ENCODE peak calls at places on chromosomes 7 and 10, in five cellular contexts. W is IMR-90, F is AG04450, Z is RWPE1, I is GM13977. K is an unnamed sample.
A peak's percentile ranks its signal among the peaks of the same experiment; 100 is the strongest.

GRCh38 chr10:34584164-34584563 is 230.9 kb downstream of the PARD3 start:
- DNase-seq in W (peak; percentile 95), F (peak; percentile 74), Z (peak; percentile 16), I (no peak), K (no peak)

GRCh38 chr7:118259115-118259514 is 34.6 kb downstream of the ANKRD7 start:
- DNase-seq in W (no peak), F (no peak), Z (no peak), I (no peak), K (no peak)

GRCh38 chr7:120864146-120864920 is 6.4 kb upstream of the TSPAN12 start:
- DNase-seq in W (no peak), F (no peak), Z (no peak), I (no peak), K (no peak)

GRCh38 chr7:157593541-157593940 is 256.7 kb downstream of the DNAJB6 start:
- DNase-seq in W (no peak), F (no peak), Z (no peak), I (no peak), K (no peak)

GRCh38 chr10:2953495-2953894 is 113.9 kb upstream of the PFKP start:
- DNase-seq in W (no peak), F (no peak), Z (no peak), I (no peak), K (no peak)

GRCh38 chr10:52106895-52107294 is 207.2 kb upstream of the DKK1 start:
- DNase-seq in W (peak; percentile 39), F (no peak), Z (no peak), I (no peak), K (no peak)

GRCh38 chr7:33243319-33243881 is 114.0 kb downstream of the BBS9 start:
- DNase-seq in W (peak; percentile 70), F (peak; percentile 27), Z (peak; percentile 55), I (peak; percentile 13), K (no peak)

GRCh38 chr10:24947304-24948097 is 4.9 kb downstream of the PRTFDC1 start:
- DNase-seq in W (peak; percentile 73), F (no peak), Z (peak; percentile 13), I (peak; percentile 31), K (no peak)

GRCh38 chr7:151460474-151460855 is 20.5 kb upstream of the CRYGN start:
- DNase-seq in W (no peak), F (no peak), Z (no peak), I (no peak), K (no peak)

GRCh38 chr7:67716729-67717128 is 720.1 kb downstream of the TYW1 start:
- DNase-seq in W (no peak), F (no peak), Z (no peak), I (no peak), K (no peak)
- TF ChIP-seq CTCF in W (no peak), F (no peak), Z (no peak), I (no peak), K (no peak)

GRCh38 chr7:96986901-96987300 is 18.5 kb upstream of the DLX6 start:
- DNase-seq in W (no peak), F (no peak), Z (no peak), I (no peak), K (no peak)

GRCh38 chr7:96991850-96992623 is 13.3 kb upstream of the DLX6 start:
- DNase-seq in W (no peak), F (no peak), Z (no peak), I (peak; percentile 5), K (no peak)

GRCh38 chr7:96987719-96988118 is 17.6 kb upstream of the DLX6 start:
- DNase-seq in W (no peak), F (no peak), Z (no peak), I (no peak), K (no peak)

GRCh38 chr7:96989859-96990317 is 15.5 kb upstream of the DLX6 start:
- DNase-seq in W (no peak), F (no peak), Z (no peak), I (no peak), K (no peak)

GRCh38 chr7:96989241-96989858 is 16.0 kb upstream of the DLX6 start:
- DNase-seq in W (no peak), F (no peak), Z (no peak), I (no peak), K (no peak)
- TF ChIP-seq CTCF in W (no peak), F (no peak), Z (no peak), I (no peak), K (no peak)

DNA sequence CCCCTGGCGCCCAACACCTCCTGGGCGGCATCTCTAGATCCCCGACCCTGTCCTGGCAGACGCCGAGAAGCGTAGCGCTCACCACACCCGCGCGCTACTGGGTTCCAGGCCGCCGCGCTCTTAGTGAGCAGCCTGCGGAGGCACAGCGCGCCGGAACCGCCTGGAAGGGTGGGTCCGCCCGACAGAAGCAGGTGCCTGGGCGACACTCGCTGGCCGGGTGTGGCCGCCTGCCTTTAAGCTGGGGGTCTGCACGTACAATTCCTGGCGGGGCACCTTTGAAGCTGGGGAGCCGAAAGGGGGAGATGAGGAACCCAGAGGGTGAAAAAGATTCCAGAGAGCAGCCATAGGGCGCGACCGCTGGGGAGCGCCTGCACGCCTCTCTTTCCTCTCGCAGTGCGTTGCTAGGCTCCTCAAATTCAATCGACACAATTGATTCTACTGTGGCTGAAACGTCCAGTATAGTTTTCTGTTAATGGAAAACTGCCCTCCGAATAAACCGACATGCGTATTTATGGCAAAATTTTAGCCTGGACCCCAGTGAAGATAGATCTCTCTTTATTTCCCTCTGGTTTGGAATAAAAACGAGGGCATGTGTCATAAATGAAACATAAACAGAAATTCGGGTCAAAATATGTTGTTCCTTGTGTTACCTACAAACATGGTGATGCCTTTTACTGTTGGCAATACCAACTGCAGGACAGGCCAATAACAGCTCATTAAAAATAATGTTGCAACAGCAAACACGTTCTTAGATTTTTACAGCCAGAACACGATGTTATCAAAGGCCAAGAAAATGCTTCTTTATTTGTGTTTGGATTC is 4.6 kb downstream of the HMX3 start:
- DNase-seq in W (no peak), F (no peak), Z (no peak), I (peak; percentile 54), K (no peak)
- TF ChIP-seq CTCF in W (no peak), F (no peak), Z (no peak), I (peak; percentile 44), K (peak; percentile 22)

DNA sequence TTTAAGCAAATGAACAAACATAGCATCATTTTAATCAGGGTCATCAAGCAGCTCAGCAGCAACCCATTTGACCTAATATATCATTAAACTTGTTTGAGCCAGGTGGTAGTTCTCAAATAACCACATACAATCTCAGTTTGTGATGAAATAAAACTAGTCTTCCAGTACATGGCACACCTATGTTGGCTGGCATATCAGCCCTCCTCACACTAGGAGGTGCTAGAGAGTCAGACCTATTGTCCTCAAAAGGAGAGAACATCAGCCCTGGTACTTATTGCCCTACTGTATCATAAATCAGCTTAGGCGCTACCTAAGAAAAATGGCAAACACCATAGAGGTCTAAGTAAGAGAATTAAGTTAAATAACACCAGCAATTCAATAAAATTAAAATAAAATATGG is 81.7 kb downstream of the CABCOCO1 start:
- DNase-seq in W (no peak), F (no peak), Z (no peak), I (no peak), K (no peak)
- TF ChIP-seq CTCF in W (no peak), F (peak; percentile 17), Z (no peak), I (peak; percentile 10), K (peak; percentile 42)

GRCh38 chr7:55964261-55964801 is at the start of gene NIPSNAP2:
- DNase-seq in W (peak; percentile 35), F (no peak), Z (peak; percentile 67), I (peak; percentile 90), K (peak; percentile 62)
- TF ChIP-seq CTCF in W (peak; percentile 75), F (peak; percentile 16), Z (peak; percentile 98), I (peak; percentile 89), K (peak; percentile 66)

GRCh38 chr7:141993354-141993753 is 2.3 kb upstream of the MGAM start:
- DNase-seq in W (no peak), F (no peak), Z (no peak), I (no peak), K (no peak)
- TF ChIP-seq CTCF in W (no peak), F (no peak), Z (no peak), I (no peak), K (no peak)

K was measured in neural crest cell.